ENCODE peak calls at places on chromosomes 2 and 18, in four cellular contexts. D, L, E and U are unnamed samples. For H3K4me1, the result is how much of the 10 kb centered on the place peaks cover.

GRCh38 chr2:64542071-64543005 is 18.2 kb downstream of the AFTPH start:
- DNase-seq in D (no peak), L (no peak), E (no peak), U (no peak)

GRCh38 chr18:68676913-68677312 is 38.0 kb downstream of the TMX3 start:
- DNase-seq in D (no peak), L (no peak), E (no peak), U (no peak)

GRCh38 chr2:30488012-30488659 is 41.1 kb downstream of the LCLAT1 start:
- DNase-seq in D (no peak), L (no peak), E (no peak), U (no peak)

GRCh38 chr2:219592721-219593120 is 4.9 kb upstream of the STK11IP start:
- DNase-seq in D (no peak), L (no peak), E (no peak), U (no peak)

GRCh38 chr2:176079851-176080539 is 3.8 kb downstream of the EVX2 start:
- DNase-seq in D (peak), L (no peak), E (no peak), U (no peak)

GRCh38 chr2:190452433-190452832 is 44.3 kb downstream of the MFSD6 start:
- DNase-seq in D (no peak), L (no peak), E (no peak), U (no peak)

GRCh38 chr2:24830351-24830750 is 37.1 kb downstream of the CENPO start:
- DNase-seq in D (no peak), L (no peak), E (no peak), U (no peak)

GRCh38 chr2:177332041-177332991 is 60.3 kb upstream of the AGPS start:
- DNase-seq in D (peak), L (no peak), E (peak), U (peak)

GRCh38 chr2:111042261-111042660 is 78.5 kb upstream of the BCL2L11 start:
- DNase-seq in D (no peak), L (no peak), E (no peak), U (no peak)

GRCh38 chr2:137964066-137964858 is at the start of gene HNMT:
- DNase-seq in D (peak), L (peak), E (no peak), U (peak)

GRCh38 chr2:216391401-216391800 is 19.1 kb upstream of the MARCHF4 start:
- DNase-seq in D (no peak), L (no peak), E (no peak), U (no peak)

GRCh38 chr2:65722028-65722427 is 289.6 kb upstream of the SPRED2 start:
- DNase-seq in D (peak), L (no peak), E (no peak), U (no peak)

GRCh38 chr18:79586436-79587297 is 92.9 kb upstream of the CTDP1 start:
- DNase-seq in D (peak), L (peak), E (no peak), U (peak)

GRCh38 chr2:140565756-140566155 is 1565.1 kb downstream of the LRP1B start:
- DNase-seq in D (no peak), L (no peak), E (no peak), U (no peak)

GRCh38 chr18:22558945-22559385 is 141.2 kb upstream of the CTAGE1 start:
- DNase-seq in D (peak), L (no peak), E (no peak), U (peak)

GRCh38 chr18:54280206-54280550 is 10.9 kb downstream of the POLI start:
- DNase-seq in D (peak), L (no peak), E (no peak), U (no peak)

GRCh38 chr2:238897122-238897880 is 49.4 kb downstream of the TWIST2 start:
- DNase-seq in D (no peak), L (no peak), E (no peak), U (no peak)

GRCh38 chr18:62863629-62864028 is 148.3 kb downstream of the PHLPP1 start:
- DNase-seq in D (peak), L (no peak), E (no peak), U (no peak)

GRCh38 chr18:35386600-35387366 is 9.6 kb upstream of the ZNF396 start:
- DNase-seq in D (peak), L (no peak), E (no peak), U (peak)

GRCh38 chr18:24368749-24369148 is 28.9 kb downstream of the OSBPL1A start:
- DNase-seq in D (no peak), L (no peak), E (no peak), U (no peak)

GRCh38 chr2:239385096-239386000 is 15.5 kb downstream of the HDAC4 start:
- DNase-seq in D (no peak), L (peak), E (no peak), U (no peak)

GRCh38 chr2:30511122-30512083 is 64.4 kb downstream of the LCLAT1 start:
- DNase-seq in D (peak), L (no peak), E (no peak), U (no peak)

GRCh38 chr2:115874427-115874826 is 1432.0 kb downstream of the DPP10 start:
- DNase-seq in D (no peak), L (no peak), E (no peak), U (no peak)

GRCh38 chr18:47931707-47932103 is 1.2 kb upstream of the SMAD2 start:
- DNase-seq in D (peak), L (no peak), E (no peak), U (no peak)

GRCh38 chr2:154187948-154188347 is 316.2 kb downstream of the GALNT13 start:
- DNase-seq in D (no peak), L (no peak), E (no peak), U (no peak)

GRCh38 chr2:215684448-215685217 is 248.8 kb upstream of the FN1 start:
- DNase-seq in D (peak), L (no peak), E (no peak), U (no peak)

GRCh38 chr2:190882831-190883582 is 2.4 kb downstream of the GLS start:
- DNase-seq in D (no peak), L (no peak), E (no peak), U (no peak)

GRCh38 chr2:11742317-11742701 is 4.1 kb upstream of the LPIN1 start:
- DNase-seq in D (peak), L (no peak), E (no peak), U (no peak)

GRCh38 chr2:226862623-226863022 is 26.8 kb downstream of the RHBDD1 start:
- DNase-seq in D (no peak), L (no peak), E (peak), U (no peak)

GRCh38 chr2:20052229-20052871 is 922 bp upstream of the LAPTM4A start:
- DNase-seq in D (no peak), L (no peak), E (no peak), U (no peak)

GRCh38 chr2:23660227-23660626 is 266.7 kb downstream of the ATAD2B start:
- DNase-seq in D (no peak), L (no peak), E (no peak), U (no peak)

GRCh38 chr2:218631837-218632236 is 24.1 kb downstream of the PLCD4 start:
- DNase-seq in D (no peak), L (no peak), E (no peak), U (no peak)

GRCh38 chr2:55213822-55214221 is 18.3 kb downstream of the CLHC1 start:
- DNase-seq in D (no peak), L (no peak), E (no peak), U (no peak)

GRCh38 chr2:36490749-36491148 is 107.2 kb downstream of the FEZ2 start:
- DNase-seq in D (no peak), L (no peak), E (no peak), U (no peak)
- H3K4me1 ChIP-seq in D (under half), L (under half), E (under half), U (under half)

DNA sequence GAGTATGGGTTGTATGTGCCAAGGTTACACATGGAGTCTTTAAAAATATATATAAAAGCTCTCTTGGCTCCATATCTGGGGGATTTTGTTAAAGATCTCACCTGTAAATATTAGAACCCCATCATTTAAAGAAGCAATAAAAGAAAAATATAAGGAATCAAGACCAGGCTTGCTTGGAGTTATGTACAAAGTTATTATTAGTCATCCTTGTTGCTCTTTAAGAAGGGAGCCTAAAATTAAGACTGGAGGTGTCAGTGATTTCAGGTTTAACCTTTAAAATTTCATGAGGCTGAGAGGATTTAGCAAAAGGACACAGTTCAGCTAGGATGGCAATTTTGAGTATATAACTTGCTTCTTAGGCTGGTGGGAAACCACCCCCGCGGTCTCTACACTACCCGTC is 181.4 kb downstream of the SETBP1 start:
- DNase-seq in D (no peak), L (no peak), E (no peak), U (no peak)
- TF ChIP-seq POLR2AphosphoS5 in D (no peak), L (no peak), E (no peak), U (no peak)

DNA sequence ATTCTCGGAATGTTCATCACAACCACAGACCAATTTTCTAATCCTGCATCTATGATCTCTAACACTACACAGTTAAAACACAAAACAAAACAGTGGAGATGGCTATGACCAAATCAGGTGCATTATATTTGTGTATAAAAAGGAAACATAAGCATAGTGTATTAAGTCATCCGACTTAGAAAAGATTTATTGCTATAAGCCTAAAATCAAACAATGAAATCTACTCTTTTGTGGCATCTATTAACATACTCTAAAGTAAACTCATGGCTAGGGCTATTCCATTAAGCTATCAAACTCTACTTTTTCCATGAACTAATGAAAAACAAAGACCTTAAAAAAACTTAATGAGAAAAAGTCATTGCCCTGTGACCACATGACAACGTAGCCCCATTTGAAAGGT is 8.7 kb downstream of the SP3 start:
- DNase-seq in D (no peak), L (no peak), E (no peak), U (no peak)
- H3K4me1 ChIP-seq in D (under half), L (half or more), E (under half), U (under half)

GRCh38 chr18:58186258-58186948 is 142.4 kb downstream of the NEDD4L start:
- DNase-seq in D (no peak), L (no peak), E (no peak), U (no peak)
- TF ChIP-seq POLR2AphosphoS5 in D (no peak), L (no peak), E (no peak), U (no peak)

GRCh38 chr2:234951386-234952269 is at the start of gene SH3BP4:
- DNase-seq in D (peak), L (peak), E (no peak), U (peak)
- H3K4me1 ChIP-seq in D (under half), L (under half), E (under half), U (under half)